ENCODE peak calls at places on chromosomes 5 and 9, in ten cellular contexts. L is adrenal gland, S is K562, D is endothelial cell of umbilical vein, Z is tibial nerve, X is thyroid gland, B is heart left ventricle, N is A549, U is Peyer's patch, H is transverse colon. R is an unnamed sample. For H3K4me1, the result is how much of the 10 kb centered on the place peaks cover.

GRCh38 chr9:6150483-6150882 is 65.1 kb upstream of the IL33 start:
- DNase-seq in U (no peak), X (no peak), N (no peak), L (no peak), B (no peak), D (no peak), Z (no peak), S (no peak), H (no peak), R (no peak)

GRCh38 chr5:133048993-133049725 is 2.7 kb upstream of the HSPA4 start:
- DNase-seq in U (no peak), N (no peak), B (no peak), L (no peak), H (no peak), Z (no peak), D (peak), S (no peak), X (no peak), R (no peak)

GRCh38 chr9:135958485-135958884 is 2.7 kb downstream of the UBAC1 start:
- DNase-seq in N (no peak), L (peak), X (no peak), U (peak), D (no peak), H (no peak), S (peak), B (peak), Z (no peak), R (peak)

GRCh38 chr9:134053401-134053871 is 14.4 kb downstream of the BRD3 start:
- DNase-seq in H (no peak), Z (no peak), B (no peak), D (no peak), X (peak), U (no peak), N (no peak), L (no peak), S (no peak), R (no peak)

GRCh38 chr9:36966371-36967097 is 67.5 kb downstream of the PAX5 start:
- DNase-seq in X (no peak), N (no peak), Z (no peak), L (no peak), B (no peak), H (no peak), S (no peak), D (no peak), U (no peak), R (no peak)

GRCh38 chr9:84711936-84712335 is 42.4 kb downstream of the NTRK2 start:
- DNase-seq in X (peak), D (no peak), B (no peak), N (peak), U (no peak), H (peak), L (peak), S (no peak), Z (peak), R (peak)

GRCh38 chr9:136605966-136606365 is 56.8 kb upstream of the EGFL7 start:
- DNase-seq in N (no peak), L (no peak), H (no peak), B (peak), U (no peak), X (no peak), D (no peak), Z (no peak), S (no peak), R (no peak)

GRCh38 chr9:97243606-97244005 is 63.9 kb upstream of the CCDC180 start:
- DNase-seq in B (no peak), H (no peak), X (no peak), Z (no peak), D (no peak), U (no peak), L (no peak), N (no peak), S (no peak), R (no peak)

GRCh38 chr5:60161340-60161934 is 267.9 kb upstream of the PDE4D start:
- DNase-seq in S (no peak), N (peak), Z (no peak), B (no peak), X (no peak), D (peak), U (no peak), H (no peak), L (no peak), R (no peak)

GRCh38 chr9:129889461-129889935 is 54.2 kb downstream of the USP20 start:
- DNase-seq in Z (no peak), S (no peak), X (no peak), N (no peak), B (no peak), D (no peak), U (no peak), H (no peak), L (no peak), R (no peak)

GRCh38 chr5:175620527-175620926 is 37.3 kb upstream of the HRH2 start:
- DNase-seq in U (no peak), B (no peak), S (no peak), X (no peak), N (no peak), Z (no peak), L (no peak), H (no peak), D (no peak), R (no peak)

GRCh38 chr5:116359575-116359974 is 215.0 kb downstream of the SEMA6A start:
- DNase-seq in Z (no peak), L (no peak), X (no peak), S (no peak), U (no peak), D (peak), B (peak), H (no peak), N (no peak), R (no peak)

GRCh38 chr5:51389326-51389581 is 6.0 kb downstream of the ISL1 start:
- DNase-seq in D (no peak), N (no peak), U (no peak), S (no peak), B (no peak), Z (no peak), X (no peak), H (no peak), L (no peak), R (no peak)
- H3K4me1 ChIP-seq in D (under half), N (under half), U (under half), S (under half), B (under half), Z (under half), X (under half), H (under half), L (under half), R (under half)

DNA sequence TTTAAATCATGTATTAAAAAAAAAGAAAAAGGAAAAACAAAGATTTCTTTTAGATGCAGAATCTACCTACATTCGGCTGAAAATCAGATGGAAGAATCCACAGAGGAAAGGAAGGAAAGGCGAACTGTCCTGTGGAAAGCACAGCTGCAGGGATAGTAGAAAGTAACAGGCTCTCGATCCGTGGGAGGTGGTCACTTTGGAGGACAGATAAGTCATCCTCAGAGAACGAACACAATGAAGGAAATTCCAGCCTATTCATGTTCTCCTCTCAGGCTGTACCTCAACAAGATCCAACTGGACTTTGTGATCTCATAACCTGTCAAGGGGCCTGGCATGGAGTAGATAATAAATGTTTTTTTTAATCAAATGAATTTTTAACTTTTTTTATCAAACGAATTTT is 72.8 kb downstream of the NR6A1 start:
- DNase-seq in Z (no peak), H (no peak), D (no peak), S (peak), U (no peak), B (no peak), X (no peak), N (peak), L (no peak), R (no peak)
- TF ChIP-seq POLR2A in Z (no peak), H (no peak), D (no peak), S (no peak), U (no peak), B (no peak), X (no peak), N (no peak), L (no peak), R (no peak)

DNA sequence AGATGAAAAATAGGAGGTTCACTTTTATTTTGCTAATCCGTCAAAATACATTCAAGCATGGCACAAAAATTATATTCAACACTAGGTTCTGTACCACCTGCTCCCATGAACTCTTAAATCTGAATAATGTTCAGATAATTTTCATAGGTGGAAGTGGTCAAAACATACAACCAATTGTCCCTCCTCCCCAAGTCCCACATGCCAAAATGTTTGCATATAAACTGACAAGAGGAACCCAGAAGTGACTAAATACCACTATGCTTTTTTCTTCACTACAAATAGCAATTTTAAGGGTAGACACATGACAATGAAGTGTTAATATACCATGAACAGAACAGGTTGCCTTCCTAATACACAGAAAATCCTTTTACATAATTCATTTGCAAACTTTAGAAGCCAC is 3.7 kb downstream of the HNRNPA0 start:
- DNase-seq in Z (no peak), N (no peak), H (no peak), X (no peak), B (no peak), D (no peak), S (no peak), L (no peak), U (no peak), R (no peak)
- H3K4me3 ChIP-seq in Z (no peak), N (no peak), H (no peak), X (no peak), B (no peak), D (no peak), S (no peak), L (no peak), U (no peak), R (no peak)

GRCh38 chr9:7165350-7165937 is 407.7 kb downstream of the KDM4C start:
- DNase-seq in L (no peak), Z (no peak), H (no peak), D (no peak), U (no peak), S (peak), N (no peak), X (no peak), B (no peak), R (no peak)
- H3K4me1 ChIP-seq in L (under half), Z (under half), H (under half), D (under half), U (under half), S (under half), N (under half), X (under half), B (under half), R (under half)

GRCh38 chr9:35490155-35490909 is 421 bp downstream of the RUSC2 start:
- DNase-seq in L (peak), S (peak), X (peak), D (no peak), N (no peak), H (peak), Z (no peak), U (no peak), B (peak), R (peak)

GRCh38 chr9:35488566-35489312 is 1.2 kb upstream of the RUSC2 start:
- DNase-seq in X (no peak), N (no peak), B (no peak), U (no peak), L (no peak), D (no peak), H (no peak), S (no peak), Z (no peak), R (peak)

GRCh38 chr9:35488019-35488418 is 1.9 kb upstream of the RUSC2 start:
- DNase-seq in S (no peak), H (no peak), N (no peak), Z (no peak), D (no peak), X (no peak), B (no peak), U (no peak), L (no peak), R (no peak)

GRCh38 chr9:35489313-35490154 is at the start of gene RUSC2:
- DNase-seq in S (peak), B (peak), U (peak), D (peak), L (peak), H (peak), X (peak), Z (peak), N (peak), R (peak)

DNA sequence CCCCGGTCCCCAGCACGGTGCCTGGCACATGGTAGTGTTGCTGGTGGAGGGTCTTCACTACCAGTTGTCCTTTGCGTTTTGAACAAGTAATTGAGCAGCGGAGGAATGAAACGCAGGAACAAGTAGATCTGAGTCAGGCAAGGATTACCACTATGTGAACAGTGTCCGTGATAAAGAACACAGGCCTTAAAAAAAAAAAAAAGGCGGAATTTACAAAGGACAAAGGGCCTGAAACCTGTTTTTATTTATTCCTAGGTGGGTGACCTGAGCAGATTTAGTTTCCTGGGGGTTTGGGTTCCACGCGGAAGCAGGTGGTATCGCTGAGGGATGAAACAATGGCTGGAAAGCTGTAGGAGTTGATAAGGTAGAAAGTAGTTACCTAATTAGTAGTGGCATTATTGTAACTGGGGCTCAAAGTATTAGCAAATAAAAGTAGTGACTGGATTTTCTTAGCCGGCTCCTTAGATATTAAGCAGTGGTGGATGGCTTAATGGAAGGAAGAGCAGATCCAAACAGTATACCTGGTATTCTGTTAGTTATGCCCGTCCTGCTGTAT is 1.1 kb downstream of the RUSC2 start:
- DNase-seq in Z (no peak), D (peak), H (no peak), L (no peak), U (no peak), X (no peak), B (no peak), S (peak), N (peak), R (no peak)
- TF ChIP-seq POLR2A in Z (no peak), D (no peak), H (no peak), L (no peak), U (no peak), X (no peak), B (no peak), S (no peak), N (no peak), R (no peak)

GRCh38 chr5:154940375-154940771 is 500 bp upstream of the MRPL22 start:
- DNase-seq in Z (no peak), S (no peak), X (no peak), U (no peak), L (no peak), N (no peak), D (no peak), H (no peak), B (no peak), R (no peak)
- H3K4me3 ChIP-seq in Z (peak), S (peak), X (no peak), U (peak), L (no peak), N (peak), D (peak), H (peak), B (peak), R (no peak)

DNA sequence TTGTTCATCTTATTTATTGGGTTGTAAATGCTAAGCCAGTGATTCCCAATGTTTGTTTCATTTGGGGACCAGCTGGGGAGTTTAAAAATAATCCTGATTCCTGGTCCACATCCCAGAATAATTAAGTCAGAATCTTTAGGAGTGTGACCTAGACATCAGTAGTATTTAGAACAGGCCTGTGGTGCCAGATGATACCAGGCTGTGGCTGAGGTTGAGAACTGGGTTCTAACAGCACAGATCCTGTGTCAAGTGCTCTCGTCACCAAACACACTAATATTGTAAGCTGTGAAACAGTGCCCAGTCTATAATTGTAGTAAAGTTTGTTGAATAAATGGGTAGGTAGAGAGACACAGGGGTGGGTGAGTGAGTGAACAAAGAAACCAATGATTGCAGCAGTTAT is 172.1 kb upstream of the PPP1R2B start:
- DNase-seq in Z (no peak), S (no peak), H (no peak), N (no peak), D (no peak), X (no peak), U (no peak), L (no peak), B (peak), R (no peak)
- H3K4me1 ChIP-seq in Z (under half), S (under half), H (under half), N (under half), D (under half), X (under half), U (under half), L (under half), B (under half), R (under half)

DNA sequence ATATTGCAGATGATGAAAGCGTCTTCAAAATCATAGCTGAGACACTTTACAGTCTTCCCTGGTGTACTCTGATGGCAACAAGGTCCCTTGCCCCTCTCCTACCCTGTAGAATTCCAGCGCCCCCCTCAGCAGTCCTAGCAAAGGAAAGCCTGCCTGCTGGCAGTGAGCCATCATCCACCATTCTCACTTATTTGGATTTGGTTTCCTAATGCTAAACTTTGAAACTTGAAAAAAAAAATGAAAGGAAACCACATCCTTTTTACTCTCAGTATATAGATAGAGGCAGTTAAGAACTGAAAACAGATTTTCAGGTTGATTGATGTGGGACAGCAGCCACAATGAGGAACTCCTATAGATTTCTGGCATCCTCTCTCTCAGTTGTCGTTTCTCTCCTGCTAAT is at the start of gene GZMA:
- DNase-seq in X (no peak), Z (no peak), B (no peak), U (no peak), S (no peak), H (no peak), N (no peak), L (no peak), D (no peak), R (no peak)
- TF ChIP-seq POLR2A in X (no peak), Z (no peak), B (no peak), U (no peak), S (no peak), H (no peak), N (no peak), L (no peak), D (no peak), R (no peak)

DNA sequence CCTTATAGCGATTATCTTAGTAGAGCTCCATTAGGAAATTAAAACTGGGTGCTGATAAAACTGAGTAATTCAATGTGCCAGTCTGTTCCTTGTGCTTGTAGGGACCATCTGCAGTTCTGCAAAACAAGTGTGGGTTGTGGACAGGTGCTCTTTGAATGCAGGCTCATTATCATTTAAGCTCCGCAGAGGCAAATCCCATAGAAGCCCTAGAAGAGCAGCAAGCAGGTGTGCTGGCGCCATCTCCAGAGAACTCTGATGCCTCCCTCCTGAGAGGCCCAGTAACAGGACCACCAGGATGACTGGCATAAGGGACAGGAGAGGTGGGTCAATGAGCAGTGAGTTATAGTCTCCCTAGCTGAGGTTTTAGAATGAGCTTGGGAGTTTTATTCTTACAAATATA is 1342.4 kb upstream of the DMAC1 start:
- DNase-seq in S (no peak), L (no peak), N (no peak), X (no peak), D (no peak), H (no peak), B (no peak), U (no peak), Z (no peak), R (no peak)
- H3K4me3 ChIP-seq in S (no peak), L (no peak), N (no peak), X (no peak), D (no peak), H (no peak), B (no peak), U (no peak), Z (no peak), R (no peak)